ENCODE peak calls at places on chromosomes 1 and 21, in nine cellular contexts. P, X, A, Q, C, L, N, I and D are unnamed samples.

GRCh38 chr1:92940541-92940940 is 20.7 kb downstream of the DIPK1A start:
- DNase-seq in I (no peak), Q (no peak), N (no peak), C (no peak), A (no peak), P (no peak), L (peak; percentile 75), X (no peak), D (no peak)

GRCh38 chr1:205077158-205077933 is 6.9 kb downstream of the TMEM81 start:
- DNase-seq in N (no peak), I (no peak), X (no peak), L (no peak), A (no peak), C (no peak), Q (no peak), P (no peak), D (no peak)

GRCh38 chr1:7611421-7612010 is 159.6 kb upstream of the VAMP3 start:
- DNase-seq in N (no peak), L (no peak), A (no peak), C (no peak), Q (no peak), P (no peak), X (no peak), I (no peak), D (no peak)

GRCh38 chr1:93844262-93845045 is 34.6 kb downstream of the DNTTIP2 start:
- DNase-seq in P (peak; percentile 64), A (peak; percentile 40), X (peak; percentile 51), I (peak; percentile 43), L (peak; percentile 86), Q (peak; percentile 76), C (peak; percentile 34), N (peak; percentile 38), D (no peak)

GRCh38 chr1:155729031-155729898 is 40.4 kb downstream of the DAP3 start:
- DNase-seq in A (peak; percentile 46), C (peak; percentile 46), Q (peak; percentile 81), N (peak; percentile 33), P (peak; percentile 71), I (peak; percentile 60), X (peak; percentile 25), L (peak; percentile 69), D (no peak)

GRCh38 chr1:208179303-208179702 is 64.9 kb downstream of the PLXNA2 start:
- DNase-seq in N (no peak), L (no peak), A (peak; percentile 55), P (peak; percentile 15), I (peak; percentile 47), C (peak; percentile 44), X (peak; percentile 72), Q (peak; percentile 40), D (no peak)

GRCh38 chr21:34365794-34366193 is 2.0 kb downstream of the KCNE2 start:
- DNase-seq in C (no peak), A (peak; percentile 1), P (no peak), I (peak; percentile 75), X (no peak), L (no peak), N (no peak), Q (no peak), D (no peak)

GRCh38 chr1:54666333-54666732 is 24.7 kb downstream of the MROH7 start:
- DNase-seq in Q (no peak), L (no peak), N (no peak), I (no peak), A (no peak), X (no peak), C (no peak), P (no peak), D (no peak)

GRCh38 chr1:227094249-227094966 is 154.3 kb downstream of the COQ8A start:
- DNase-seq in Q (no peak), X (no peak), P (no peak), N (no peak), L (no peak), A (peak; percentile 13), I (peak; percentile 69), C (no peak), D (no peak)

GRCh38 chr1:232894436-232894835 is 56.0 kb upstream of the NTPCR start:
- DNase-seq in L (no peak), Q (no peak), A (no peak), N (no peak), C (no peak), X (no peak), P (no peak), I (no peak), D (no peak)

GRCh38 chr1:192580351-192580962 is 4.9 kb downstream of the RGS1 start:
- DNase-seq in A (peak; percentile 16), I (no peak), P (peak; percentile 30), X (no peak), L (peak; percentile 68), N (no peak), Q (peak; percentile 64), C (no peak), D (no peak)

GRCh38 chr1:84754376-84754672 is 64.1 kb upstream of the SSX2IP start:
- DNase-seq in P (no peak), X (no peak), Q (no peak), L (no peak), C (no peak), A (no peak), I (no peak), N (no peak), D (no peak)

GRCh38 chr21:33870768-33871167 is 44.8 kb downstream of the ATP5PO start:
- DNase-seq in N (no peak), P (no peak), I (no peak), L (peak; percentile 31), A (no peak), X (no peak), Q (no peak), C (no peak), D (no peak)

GRCh38 chr1:39637301-39637700 is 2.1 kb downstream of the HEYL start:
- DNase-seq in I (no peak), P (no peak), C (no peak), Q (no peak), X (no peak), L (no peak), N (no peak), A (no peak), D (no peak)

GRCh38 chr1:93865253-93865652 is 13.8 kb downstream of the DNTTIP2 start:
- DNase-seq in I (no peak), L (peak; percentile 54), Q (no peak), X (no peak), A (no peak), C (no peak), P (no peak), N (no peak), D (no peak)

GRCh38 chr1:68495532-68495931 is 1.4 kb downstream of the DEPDC1 start:
- DNase-seq in N (no peak), I (no peak), L (no peak), X (no peak), C (no peak), A (no peak), Q (no peak), P (no peak), D (no peak)

DNA sequence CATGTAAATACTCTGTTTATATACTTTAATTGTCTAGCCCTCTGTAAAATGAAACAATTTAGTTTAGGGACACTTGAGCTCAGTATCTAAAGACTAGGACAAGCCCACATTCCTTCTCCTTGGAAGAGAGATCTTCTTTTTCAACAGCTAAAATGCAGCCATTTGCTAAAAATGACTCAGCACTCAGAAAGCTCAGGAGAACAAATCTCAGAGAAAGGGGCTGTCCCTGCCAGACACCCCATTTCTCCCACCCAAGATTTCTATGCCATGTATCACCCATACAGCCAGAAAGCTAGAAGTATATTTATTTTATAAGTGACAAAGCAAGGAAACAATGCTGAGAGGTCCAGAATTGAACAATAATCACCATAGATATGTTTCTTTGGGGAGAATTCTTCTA is 23.2 kb upstream of the PRDX6 start:
- DNase-seq in L (peak; percentile 70), Q (no peak), A (no peak), X (no peak), N (no peak), C (no peak), P (no peak), I (no peak), D (no peak)
- TF ChIP-seq POLR2A in L (no peak), Q (no peak), A (no peak), X (no peak), N (no peak), C (no peak), P (no peak), I (no peak), D (no peak)

GRCh38 chr1:1777510-1777909 is 760 bp downstream of the NADK start:
- DNase-seq in L (no peak), X (peak; percentile 69), Q (no peak), N (no peak), P (peak; percentile 82), A (no peak), C (peak; percentile 49), I (no peak), D (no peak)
- TF ChIP-seq POLR2A in L (no peak), X (no peak), Q (no peak), N (no peak), P (no peak), A (no peak), C (no peak), I (no peak), D (no peak)

GRCh38 chr21:43797925-43798715 is 8.7 kb downstream of the RRP1 start:
- DNase-seq in L (no peak), P (no peak), X (no peak), N (no peak), A (no peak), C (no peak), Q (no peak), I (no peak), D (no peak)
- TF ChIP-seq POLR2A in L (no peak), P (no peak), X (no peak), N (no peak), A (no peak), C (no peak), Q (no peak), I (no peak), D (no peak)

GRCh38 chr1:199040499-199040898 is 401.7 kb downstream of the PTPRC start:
- DNase-seq in C (no peak), I (no peak), A (no peak), Q (no peak), P (no peak), N (no peak), L (no peak), X (no peak), D (no peak)

GRCh38 chr1:199044191-199044590 is 405.4 kb downstream of the PTPRC start:
- DNase-seq in I (no peak), N (no peak), C (no peak), X (no peak), L (no peak), P (no peak), A (no peak), Q (no peak), D (no peak)

GRCh38 chr1:199040076-199040475 is 401.2 kb downstream of the PTPRC start:
- DNase-seq in N (no peak), I (no peak), X (no peak), Q (no peak), C (no peak), P (no peak), L (no peak), A (no peak), D (no peak)

GRCh38 chr1:199042193-199042592 is 403.4 kb downstream of the PTPRC start:
- DNase-seq in L (no peak), Q (no peak), C (no peak), N (no peak), A (no peak), X (no peak), I (no peak), P (no peak), D (no peak)

GRCh38 chr1:199041173-199041914 is 402.5 kb downstream of the PTPRC start:
- DNase-seq in I (no peak), A (no peak), X (no peak), Q (no peak), C (no peak), P (no peak), N (no peak), L (no peak), D (no peak)
- TF ChIP-seq POLR2A in I (no peak), A (no peak), X (no peak), Q (no peak), C (no peak), P (no peak), N (no peak), L (no peak), D (no peak)